ENCODE peak calls at places on chromosomes 11 and 22, in six cellular contexts. E is activated naive CD4-positive, alpha-beta T cell treated with anti-CD3 and anti-CD28 coated beads, Interleukin-2, amount 50 U/mL, for 72 hours; F is AG08396; V is thoracic aorta; U is tibial artery; M is GM23338. Q is an unnamed sample.

GRCh38 chr11:17991799-17992433 is 20.9 kb downstream of the SERGEF start:
- DNase-seq in E (no peak), F (peak; percentile 56), V (no peak), U (no peak), M (peak; percentile 74), Q (peak; percentile 29)

GRCh38 chr11:76783901-76784813 is 1.0 kb downstream of the TSKU start:
- DNase-seq in E (no peak), F (peak; percentile 75), V (no peak), U (no peak), M (peak; percentile 94), Q (no peak)

GRCh38 chr22:20981787-20982562 is at the start of gene LZTR1:
- DNase-seq in E (peak; percentile 86), F (peak; percentile 94), V (no peak), U (peak; percentile 74), M (peak; percentile 90), Q (peak; percentile 55)

GRCh38 chr11:12824281-12825041 is 150.2 kb downstream of the TEAD1 start:
- DNase-seq in E (no peak), F (no peak), V (no peak), U (no peak), M (peak; percentile 28), Q (no peak)

GRCh38 chr11:112334381-112334780 is 73.7 kb upstream of the PLET1 start:
- DNase-seq in E (no peak), F (no peak), V (no peak), U (no peak), M (no peak), Q (no peak)

GRCh38 chr11:62489204-62489603 is 57.4 kb downstream of the AHNAK start:
- DNase-seq in E (no peak), F (peak; percentile 60), V (no peak), U (no peak), M (no peak), Q (no peak)

GRCh38 chr11:2531987-2532703 is 87.3 kb downstream of the KCNQ1 start:
- DNase-seq in E (no peak), F (no peak), V (no peak), U (no peak), M (no peak), Q (no peak)

GRCh38 chr11:82937554-82937953 is 36.0 kb downstream of the DDIAS start:
- DNase-seq in E (no peak), F (no peak), V (no peak), U (no peak), M (no peak), Q (no peak)

GRCh38 chr11:44162004-44162403 is 66.5 kb downstream of the EXT2 start:
- DNase-seq in E (no peak), F (no peak), V (no peak), U (no peak), M (no peak), Q (no peak)

GRCh38 chr11:128039140-128040021 is 548.0 kb downstream of the ETS1 start:
- DNase-seq in E (peak; percentile 85), F (peak; percentile 65), V (no peak), U (peak; percentile 86), M (no peak), Q (no peak)

GRCh38 chr11:1436468-1437030 is 46.8 kb downstream of the BRSK2 start:
- DNase-seq in E (no peak), F (no peak), V (no peak), U (no peak), M (peak; percentile 32), Q (no peak)

GRCh38 chr22:20155330-20156041 is 4.6 kb upstream of the CCDC188 start:
- DNase-seq in E (no peak), F (peak; percentile 43), V (no peak), U (no peak), M (no peak), Q (peak; percentile 51)

GRCh38 chr22:46569055-46569847 is 31.8 kb upstream of the CELSR1 start:
- DNase-seq in E (no peak), F (no peak), V (no peak), U (no peak), M (no peak), Q (no peak)